ENCODE peak calls at places on chromosomes 2 and 18, in four cellular contexts. F is K562, Q is HepG2, P is HEK293T. E is an unnamed sample.

GRCh38 chr2:235836416-235837042 is 331.7 kb downstream of the GBX2 start:
- DNase-seq in F (no peak), Q (no peak), P (no peak), E (no peak)

GRCh38 chr2:15074751-15075700 is 442.5 kb downstream of the LRATD1 start:
- DNase-seq in F (no peak), Q (no peak), P (no peak), E (no peak)

GRCh38 chr18:56639094-56639361 is 636 bp upstream of the TXNL1 start:
- DNase-seq in F (no peak), Q (no peak), P (peak), E (no peak)

GRCh38 chr2:38317725-38318124 is 59.3 kb downstream of the ATL2 start:
- DNase-seq in F (no peak), Q (no peak), P (no peak), E (no peak)

GRCh38 chr2:179812501-179812900 is 48.9 kb downstream of the ZNF385B start:
- DNase-seq in F (no peak), Q (no peak), P (no peak), E (no peak)

GRCh38 chr18:26470011-26470637 is 78.2 kb downstream of the KCTD1 start:
- DNase-seq in F (no peak), Q (no peak), P (no peak), E (peak)

GRCh38 chr2:218860950-218861381 is 1.4 kb downstream of the WNT6 start:
- DNase-seq in F (peak), Q (peak), P (peak), E (no peak)

GRCh38 chr2:18940184-18940583 is 350.8 kb upstream of the NT5C1B start:
- DNase-seq in F (no peak), Q (no peak), P (no peak), E (peak)

GRCh38 chr2:3870222-3870621 is 166.8 kb downstream of the DCDC2C start:
- DNase-seq in F (no peak), Q (no peak), P (no peak), E (no peak)

GRCh38 chr2:10792001-10792400 is 20.6 kb downstream of the PDIA6 start:
- DNase-seq in F (no peak), Q (no peak), P (no peak), E (no peak)

GRCh38 chr2:43855292-43855691 is 16.5 kb downstream of the ABCG8 start:
- DNase-seq in F (no peak), Q (no peak), P (no peak), E (no peak)

GRCh38 chr2:152483276-152483996 is 148.5 kb downstream of the FMNL2 start:
- DNase-seq in F (no peak), Q (no peak), P (no peak), E (no peak)

GRCh38 chr2:105674859-105675541 is 69.7 kb upstream of the NCK2 start:
- DNase-seq in F (no peak), Q (no peak), P (no peak), E (no peak)

GRCh38 chr2:42844901-42845685 is 52.7 kb upstream of the HAAO start:
- DNase-seq in F (no peak), Q (no peak), P (peak), E (no peak)

GRCh38 chr18:50880108-50880465 is 1.2 kb downstream of the ME2 start:
- DNase-seq in F (no peak), Q (no peak), P (no peak), E (no peak)

GRCh38 chr2:62774555-62775366 is 69.2 kb downstream of the EHBP1 start:
- DNase-seq in F (peak), Q (peak), P (peak), E (peak)

GRCh38 chr2:219228745-219229374 is 576 bp downstream of the ATG9A start:
- DNase-seq in F (no peak), Q (no peak), P (no peak), E (no peak)

GRCh38 chr2:239660390-239661228 is 259.8 kb upstream of the HDAC4 start:
- DNase-seq in F (no peak), Q (no peak), P (no peak), E (no peak)

GRCh38 chr18:11665587-11665986 is 23.5 kb upstream of the GNAL start:
- DNase-seq in F (no peak), Q (no peak), P (no peak), E (no peak)

GRCh38 chr18:60485207-60485606 is 112.6 kb upstream of the MC4R start:
- DNase-seq in F (no peak), Q (no peak), P (no peak), E (no peak)

GRCh38 chr2:1742680-1743395 is 1.5 kb downstream of the PXDN start:
- DNase-seq in F (no peak), Q (no peak), P (peak), E (no peak)

GRCh38 chr2:180728928-180729559 is 251.4 kb upstream of the UBE2E3 start:
- DNase-seq in F (no peak), Q (no peak), P (no peak), E (no peak)

GRCh38 chr2:155372969-155373368 is 674.5 kb downstream of the KCNJ3 start:
- DNase-seq in F (no peak), Q (no peak), P (no peak), E (no peak)

GRCh38 chr2:147843864-147844690 is 752 bp upstream of the ACVR2A start:
- DNase-seq in F (peak), Q (peak), P (peak), E (no peak)

GRCh38 chr2:216989335-216990129 is 129.7 kb upstream of the TNP1 start:
- DNase-seq in F (no peak), Q (no peak), P (no peak), E (no peak)

GRCh38 chr18:62037989-62038778 is 145.4 kb upstream of the RNF152 start:
- DNase-seq in F (no peak), Q (no peak), P (no peak), E (no peak)

GRCh38 chr2:212595036-212595654 is 56.5 kb upstream of the ERBB4 start:
- DNase-seq in F (no peak), Q (peak), P (no peak), E (peak)

GRCh38 chr2:985317-985898 is 34.8 kb downstream of the SNTG2 start:
- DNase-seq in F (no peak), Q (no peak), P (no peak), E (no peak)

GRCh38 chr2:106990307-106990706 is 104.3 kb upstream of the ST6GAL2 start:
- DNase-seq in F (no peak), Q (no peak), P (no peak), E (no peak)

GRCh38 chr18:23618862-23619387 is 32.6 kb upstream of the NPC1 start:
- DNase-seq in F (no peak), Q (peak), P (no peak), E (peak)

GRCh38 chr2:231671617-231672350 is 36.5 kb upstream of the PTMA start:
- DNase-seq in F (no peak), Q (peak), P (no peak), E (peak)

GRCh38 chr18:3511980-3512379 is 62.0 kb downstream of the TGIF1 start:
- DNase-seq in F (no peak), Q (no peak), P (no peak), E (no peak)
- TF ChIP-seq FOXK2 in F (no peak), Q (no peak), P (no peak), E (no peak)

GRCh38 chr2:27829791-27830190 is 58.3 kb downstream of the MRPL33 start:
- DNase-seq in F (no peak), Q (no peak), P (no peak), E (no peak)

GRCh38 chr2:27831279-27832050 is 58.7 kb downstream of the RBKS start:
- DNase-seq in F (no peak), Q (no peak), P (no peak), E (no peak)

GRCh38 chr2:27832396-27832795 is 57.8 kb downstream of the RBKS start:
- DNase-seq in F (no peak), Q (no peak), P (no peak), E (no peak)

GRCh38 chr2:27830616-27831120 is 59.1 kb downstream of the MRPL33 start:
- DNase-seq in F (no peak), Q (no peak), P (no peak), E (no peak)

GRCh38 chr2:27833931-27834330 is 56.3 kb downstream of the RBKS start:
- DNase-seq in F (no peak), Q (no peak), P (no peak), E (no peak)
- TF ChIP-seq FOXK2 in F (no peak), Q (no peak), P (no peak), E (no peak)

GRCh38 chr2:200747668-200748618 is 63.8 kb upstream of the BZW1 start:
- DNase-seq in F (no peak), Q (peak), P (peak), E (no peak)
- TF ChIP-seq FOXK2 in F (no peak), Q (no peak), P (no peak), E (no peak)

DNA sequence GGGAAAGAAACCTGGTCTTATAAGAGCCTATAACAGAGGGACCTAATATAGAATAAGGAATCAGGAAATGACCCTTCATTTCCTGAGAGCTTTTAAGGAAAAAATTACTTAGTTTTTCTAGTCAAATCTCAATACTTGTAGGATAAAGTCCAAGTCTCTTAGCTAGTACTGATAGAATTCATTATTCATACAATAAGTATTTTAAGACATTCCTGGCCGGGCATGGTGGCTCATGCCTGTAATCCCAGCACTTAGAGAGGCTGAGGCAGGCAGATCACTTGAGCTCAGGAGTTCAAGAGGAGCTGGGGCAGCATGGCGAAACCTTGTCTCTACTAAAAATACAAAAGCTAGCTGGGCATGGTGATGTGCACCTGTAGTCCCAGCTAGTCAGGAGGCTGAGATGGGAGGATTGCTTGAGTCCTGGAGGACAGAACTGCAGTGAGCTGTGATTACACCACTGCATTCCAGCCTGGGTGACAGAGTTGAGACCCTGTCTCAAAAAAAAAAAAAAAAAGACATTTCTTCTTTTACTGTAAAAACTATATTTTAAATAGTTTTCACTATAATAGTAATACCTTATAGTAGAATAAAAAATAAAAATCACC is 3.2 kb downstream of the RAB3GAP1 start:
- DNase-seq in F (no peak), Q (no peak), P (no peak), E (no peak)
- TF ChIP-seq FOXK2 in F (no peak), Q (no peak), P (no peak), E (no peak)